ENCODE peak calls at places on chromosome 14, in seven cellular contexts. I, A, G, L, K, X and M are unnamed samples.

GRCh38 chr14:103033744-103034143 is 23.6 kb downstream of the CDC42BPB start:
- DNase-seq in A (peak; percentile 38), I (no peak), L (no peak), K (no peak), G (no peak), X (no peak), M (no peak)

GRCh38 chr14:57085801-57086200 is 182.9 kb downstream of the EXOC5 start:
- DNase-seq in I (no peak), G (no peak), K (no peak), L (no peak), A (no peak), X (no peak), M (no peak)

GRCh38 chr14:99688210-99688581 is 4.1 kb downstream of the CYP46A1 start:
- DNase-seq in X (no peak), A (no peak), K (no peak), I (no peak), G (no peak), L (no peak), M (no peak)

GRCh38 chr14:104657114-104657524 is 32.3 kb upstream of the INF2 start:
- DNase-seq in G (no peak), I (no peak), A (no peak), L (no peak), X (peak; percentile 10), K (no peak), M (no peak)

GRCh38 chr14:69055125-69055524 is 76.0 kb upstream of the ACTN1 start:
- DNase-seq in I (peak; percentile 97), G (no peak), L (no peak), A (peak; percentile 99), X (peak; percentile 28), K (no peak), M (no peak)

GRCh38 chr14:50530358-50530757 is 2.0 kb downstream of the MAP4K5 start:
- DNase-seq in I (peak; percentile 69), X (peak; percentile 61), L (no peak), K (no peak), G (no peak), A (peak; percentile 22), M (no peak)

GRCh38 chr14:69917287-69917686 is 38.1 kb downstream of the SMOC1 start:
- DNase-seq in I (no peak), G (no peak), L (no peak), X (no peak), K (no peak), A (no peak), M (no peak)

GRCh38 chr14:35335388-35336092 is 43.4 kb downstream of the PSMA6 start:
- DNase-seq in X (peak; percentile 52), K (no peak), G (no peak), I (no peak), L (no peak), A (peak; percentile 53), M (no peak)

GRCh38 chr14:68862954-68863594 is 70.2 kb upstream of the ZFP36L1 start:
- DNase-seq in A (peak; percentile 84), X (peak; percentile 92), L (peak; percentile 81), I (peak; percentile 81), K (peak; percentile 94), G (peak; percentile 47), M (peak; percentile 70)

GRCh38 chr14:33676135-33676566 is 274.7 kb downstream of the EGLN3 start:
- DNase-seq in X (peak; percentile 21), L (peak; percentile 89), I (no peak), K (peak; percentile 90), A (peak; percentile 49), G (peak; percentile 36), M (peak; percentile 37)

GRCh38 chr14:28975084-28975483 is 208.5 kb downstream of the FOXG1 start:
- DNase-seq in I (no peak), G (no peak), L (peak; percentile 52), X (no peak), A (no peak), K (peak; percentile 52), M (peak; percentile 11)

GRCh38 chr14:22283000-22283399 is 306.0 kb downstream of the DAD1 start:
- DNase-seq in L (no peak), X (peak; percentile 41), A (no peak), K (no peak), I (peak; percentile 19), G (no peak), M (no peak)

DNA sequence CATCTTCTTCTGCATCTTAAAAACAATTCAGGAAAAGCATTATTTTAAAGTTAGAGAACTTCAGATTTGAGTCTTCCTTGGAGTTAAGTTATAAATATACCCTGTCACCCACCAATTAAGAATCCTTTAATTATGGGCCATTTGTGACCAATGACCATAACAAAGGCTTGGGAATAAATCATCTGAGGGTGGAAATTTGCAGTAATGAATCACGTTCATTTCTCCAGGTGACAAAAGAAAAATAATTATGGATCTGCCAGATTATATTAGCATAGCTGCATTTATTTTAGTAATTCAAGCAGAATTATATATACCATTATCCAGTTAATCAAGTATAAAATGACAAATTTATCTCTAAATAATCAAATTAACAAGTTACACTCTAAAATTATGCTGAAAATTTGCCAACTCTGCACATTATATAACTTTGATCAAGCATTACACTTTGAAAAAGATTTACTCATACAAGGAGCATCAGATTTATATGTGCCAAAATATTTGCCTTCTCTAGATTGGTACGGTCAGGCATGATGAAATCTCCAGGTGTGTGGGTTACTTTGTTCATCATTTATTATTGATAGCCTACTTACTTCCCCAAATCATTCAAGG is at the start of gene OR4K14:
- DNase-seq in I (no peak), X (no peak), L (no peak), K (no peak), A (no peak), G (no peak), M (no peak)
- H3K4ac ChIP-seq in I (no peak within 1 kb of the TSS), X (no peak within 1 kb of the TSS), L (no peak within 1 kb of the TSS), K (no peak within 1 kb of the TSS), A (no peak within 1 kb of the TSS), G (no peak within 1 kb of the TSS), M (no peak within 1 kb of the TSS)

DNA sequence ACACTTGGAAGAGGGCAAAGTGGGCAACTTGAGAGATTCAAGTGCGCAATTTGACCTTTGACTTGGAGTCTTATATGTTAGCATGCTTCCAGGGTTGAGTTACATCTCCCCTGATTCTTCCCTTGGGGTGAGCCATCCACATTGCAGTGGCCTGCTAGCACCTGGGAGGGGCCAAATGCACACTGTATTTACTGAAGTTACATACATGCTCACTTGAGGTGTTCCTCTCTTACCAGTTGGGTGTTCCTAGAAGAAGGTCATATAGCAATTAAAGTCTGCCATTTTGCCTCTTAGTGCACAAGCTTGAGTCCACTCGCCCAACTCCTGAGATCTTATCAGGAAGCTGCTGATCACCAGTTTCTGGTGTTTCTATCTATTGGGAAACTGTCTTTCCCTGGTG is 13.7 kb upstream of the SPTLC2 start:
- DNase-seq in G (no peak), X (no peak), L (no peak), K (no peak), A (no peak), I (no peak), M (no peak)
- H3K4ac ChIP-seq in G (no peak overlapping the region), X (no peak overlapping the region), L (no peak overlapping the region), K (no peak overlapping the region), A (no peak overlapping the region), I (no peak overlapping the region), M (no peak overlapping the region)

GRCh38 chr14:58297412-58297761 is 968 bp upstream of the ARID4A start:
- DNase-seq in X (peak; percentile 75), I (no peak), L (no peak), A (peak; percentile 85), G (no peak), K (no peak), M (no peak)

GRCh38 chr14:58297762-58298476 is 436 bp upstream of the ARID4A start:
- DNase-seq in I (peak; percentile 100), L (peak; percentile 99), A (peak; percentile 100), K (peak; percentile 100), X (peak; percentile 99), G (peak; percentile 99), M (peak; percentile 100)

GRCh38 chr14:58298880-58299664 is 717 bp downstream of the ARID4A start:
- DNase-seq in A (no peak), X (peak; percentile 32), L (peak; percentile 41), K (peak; percentile 35), I (no peak), G (no peak), M (peak; percentile 41)

GRCh38 chr14:58298477-58298879 is at the start of gene ARID4A:
- DNase-seq in K (no peak), A (no peak), G (no peak), X (peak; percentile 34), I (no peak), L (no peak), M (no peak)

GRCh38 chr14:58296731-58297130 is 1.6 kb upstream of the ARID4A start:
- DNase-seq in X (peak; percentile 12), I (peak; percentile 29), G (no peak), L (no peak), K (no peak), A (peak; percentile 19), M (no peak)
- H3K4ac ChIP-seq in X (no peak overlapping the region), I (no peak overlapping the region), G (no peak overlapping the region), L (no peak overlapping the region), K (no peak overlapping the region), A (no peak overlapping the region), M (no peak overlapping the region)

DNA sequence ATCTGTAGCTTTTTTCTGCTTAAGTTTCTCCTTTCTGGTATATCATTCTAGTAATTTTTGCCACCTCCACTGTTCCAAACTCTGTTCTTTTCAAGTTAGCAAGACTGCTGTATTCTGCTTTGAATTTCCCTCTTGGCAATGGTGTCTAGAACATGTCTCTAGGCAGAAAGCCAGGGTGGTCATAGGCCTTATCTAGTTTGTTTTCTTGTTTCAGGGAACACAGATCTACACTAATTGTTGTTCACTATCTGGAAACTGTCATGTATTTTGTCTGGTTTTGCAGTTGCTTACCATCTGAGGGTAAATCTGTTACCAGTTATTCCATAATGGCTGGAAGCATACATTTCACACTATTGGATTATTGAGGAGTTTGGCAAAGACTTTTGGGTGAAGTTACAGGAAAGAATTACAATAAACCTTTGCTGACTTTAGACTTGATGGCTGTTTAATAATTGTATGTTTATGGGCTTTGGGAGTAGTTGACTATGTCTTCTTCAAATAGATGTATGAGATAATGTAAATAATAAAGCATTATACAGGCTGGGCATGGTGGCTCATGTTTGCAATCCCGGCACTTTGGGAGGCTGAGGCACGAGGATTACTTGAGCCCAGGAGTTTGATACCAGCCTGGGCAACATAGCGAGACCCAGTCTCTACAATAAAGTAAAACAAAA is 41.4 kb downstream of the FUT8 start:
- DNase-seq in I (no peak), X (no peak), G (no peak), K (no peak), L (no peak), A (no peak), M (no peak)
- H3K4ac ChIP-seq in I (no peak overlapping the region), X (peak overlapping the region; percentile 89), G (no peak overlapping the region), K (no peak overlapping the region), L (no peak overlapping the region), A (no peak overlapping the region), M (no peak overlapping the region)

GRCh38 chr14:59845245-59845644 is 25.3 kb downstream of the RTN1 start:
- DNase-seq in X (no peak), L (no peak), K (no peak), A (no peak), G (no peak), I (no peak), M (no peak)
- H3K4ac ChIP-seq in X (no peak overlapping the region), L (no peak overlapping the region), K (no peak overlapping the region), A (no peak overlapping the region), G (no peak overlapping the region), I (no peak overlapping the region), M (no peak overlapping the region)